ENCODE peak calls at places on chromosomes 12 and 14, in ten cellular contexts. One of them, this sample, is unnamed.

GRCh38 chr14:106308839-106309389 is 782.5 kb downstream of the TMEM121 start:
- DNase-seq in epithelial cell of esophagus: no peak
- DNase-seq in endodermal cell: peak
- DNase-seq in lung: peak
- DNase-seq in tibial artery: no peak
- DNase-seq in GM20000: peak
- DNase-seq in adrenal gland: no peak
- DNase-seq in astrocyte of the spinal cord: no peak
- DNase-seq in cardiac muscle cell: no peak
- DNase-seq in fibroblast of mammary gland: peak
- DNase-seq in this sample: no peak

GRCh38 chr14:55974046-55974582 is 144.1 kb upstream of the PELI2 start:
- DNase-seq in epithelial cell of esophagus: no peak
- DNase-seq in endodermal cell: no peak
- DNase-seq in lung: no peak
- DNase-seq in tibial artery: no peak
- DNase-seq in GM20000: no peak
- DNase-seq in adrenal gland: no peak
- DNase-seq in astrocyte of the spinal cord: no peak
- DNase-seq in cardiac muscle cell: peak
- DNase-seq in fibroblast of mammary gland: no peak
- DNase-seq in this sample: no peak

GRCh38 chr12:121005346-121005815 is 10.9 kb downstream of the C12orf43 start:
- DNase-seq in epithelial cell of esophagus: peak
- DNase-seq in endodermal cell: peak
- DNase-seq in lung: no peak
- DNase-seq in tibial artery: no peak
- DNase-seq in GM20000: peak
- DNase-seq in adrenal gland: peak
- DNase-seq in astrocyte of the spinal cord: peak
- DNase-seq in cardiac muscle cell: peak
- DNase-seq in fibroblast of mammary gland: peak
- DNase-seq in this sample: no peak

GRCh38 chr12:105995986-105996385 is 142.8 kb downstream of the NUAK1 start:
- DNase-seq in epithelial cell of esophagus: no peak
- DNase-seq in endodermal cell: no peak
- DNase-seq in lung: no peak
- DNase-seq in tibial artery: no peak
- DNase-seq in GM20000: no peak
- DNase-seq in adrenal gland: no peak
- DNase-seq in astrocyte of the spinal cord: peak
- DNase-seq in cardiac muscle cell: no peak
- DNase-seq in fibroblast of mammary gland: no peak
- DNase-seq in this sample: peak

GRCh38 chr12:9786726-9787339 is 26.1 kb upstream of the CD69 start:
- DNase-seq in epithelial cell of esophagus: no peak
- DNase-seq in endodermal cell: peak
- DNase-seq in lung: no peak
- DNase-seq in tibial artery: no peak
- DNase-seq in GM20000: no peak
- DNase-seq in adrenal gland: no peak
- DNase-seq in astrocyte of the spinal cord: peak
- DNase-seq in cardiac muscle cell: no peak
- DNase-seq in fibroblast of mammary gland: no peak
- DNase-seq in this sample: no peak

GRCh38 chr12:98745578-98746391 is 100.7 kb downstream of the APAF1 start:
- DNase-seq in epithelial cell of esophagus: peak
- DNase-seq in endodermal cell: peak
- DNase-seq in lung: no peak
- DNase-seq in tibial artery: no peak
- DNase-seq in GM20000: no peak
- DNase-seq in adrenal gland: peak
- DNase-seq in astrocyte of the spinal cord: no peak
- DNase-seq in cardiac muscle cell: peak
- DNase-seq in fibroblast of mammary gland: no peak
- DNase-seq in this sample: no peak

GRCh38 chr12:130805635-130806034 is 33.4 kb downstream of the STX2 start:
- DNase-seq in epithelial cell of esophagus: no peak
- DNase-seq in endodermal cell: no peak
- DNase-seq in lung: no peak
- DNase-seq in tibial artery: no peak
- DNase-seq in GM20000: no peak
- DNase-seq in adrenal gland: no peak
- DNase-seq in astrocyte of the spinal cord: no peak
- DNase-seq in cardiac muscle cell: no peak
- DNase-seq in fibroblast of mammary gland: no peak
- DNase-seq in this sample: no peak

GRCh38 chr14:70713096-70713875 is 71.6 kb downstream of the TTC9 start:
- DNase-seq in epithelial cell of esophagus: no peak
- DNase-seq in endodermal cell: no peak
- DNase-seq in lung: no peak
- DNase-seq in tibial artery: no peak
- DNase-seq in GM20000: no peak
- DNase-seq in adrenal gland: no peak
- DNase-seq in astrocyte of the spinal cord: no peak
- DNase-seq in cardiac muscle cell: peak
- DNase-seq in fibroblast of mammary gland: no peak
- DNase-seq in this sample: no peak

GRCh38 chr14:26370118-26370517 is 227.7 kb downstream of the NOVA1 start:
- DNase-seq in epithelial cell of esophagus: no peak
- DNase-seq in endodermal cell: no peak
- DNase-seq in lung: no peak
- DNase-seq in tibial artery: no peak
- DNase-seq in GM20000: no peak
- DNase-seq in adrenal gland: no peak
- DNase-seq in astrocyte of the spinal cord: peak
- DNase-seq in cardiac muscle cell: peak
- DNase-seq in fibroblast of mammary gland: peak
- DNase-seq in this sample: no peak

GRCh38 chr14:75487155-75487671 is 35.1 kb upstream of the BATF start:
- DNase-seq in epithelial cell of esophagus: peak
- DNase-seq in endodermal cell: no peak
- DNase-seq in lung: peak
- DNase-seq in tibial artery: no peak
- DNase-seq in GM20000: no peak
- DNase-seq in adrenal gland: no peak
- DNase-seq in astrocyte of the spinal cord: no peak
- DNase-seq in cardiac muscle cell: no peak
- DNase-seq in fibroblast of mammary gland: no peak
- DNase-seq in this sample: no peak

GRCh38 chr12:64323476-64324225 is 66.9 kb downstream of the C12orf56 start:
- DNase-seq in epithelial cell of esophagus: no peak
- DNase-seq in endodermal cell: peak
- DNase-seq in lung: no peak
- DNase-seq in tibial artery: no peak
- DNase-seq in GM20000: no peak
- DNase-seq in adrenal gland: no peak
- DNase-seq in astrocyte of the spinal cord: no peak
- DNase-seq in cardiac muscle cell: no peak
- DNase-seq in fibroblast of mammary gland: no peak
- DNase-seq in this sample: no peak

GRCh38 chr12:38417101-38417500 is 100.5 kb downstream of the ALG10B start:
- DNase-seq in epithelial cell of esophagus: peak
- DNase-seq in endodermal cell: no peak
- DNase-seq in lung: no peak
- DNase-seq in tibial artery: no peak
- DNase-seq in GM20000: no peak
- DNase-seq in adrenal gland: no peak
- DNase-seq in astrocyte of the spinal cord: no peak
- DNase-seq in cardiac muscle cell: no peak
- DNase-seq in fibroblast of mammary gland: no peak
- DNase-seq in this sample: no peak

GRCh38 chr12:64680235-64680634 is 69.9 kb downstream of the RASSF3 start:
- DNase-seq in epithelial cell of esophagus: peak
- DNase-seq in endodermal cell: peak
- DNase-seq in lung: peak
- DNase-seq in tibial artery: no peak
- DNase-seq in GM20000: no peak
- DNase-seq in adrenal gland: no peak
- DNase-seq in astrocyte of the spinal cord: no peak
- DNase-seq in cardiac muscle cell: no peak
- DNase-seq in fibroblast of mammary gland: no peak
- DNase-seq in this sample: no peak

GRCh38 chr14:60179296-60179924 is 14.2 kb upstream of the DHRS7 start:
- DNase-seq in epithelial cell of esophagus: peak
- DNase-seq in endodermal cell: no peak
- DNase-seq in lung: no peak
- DNase-seq in tibial artery: no peak
- DNase-seq in GM20000: no peak
- DNase-seq in adrenal gland: no peak
- DNase-seq in astrocyte of the spinal cord: no peak
- DNase-seq in cardiac muscle cell: no peak
- DNase-seq in fibroblast of mammary gland: peak
- DNase-seq in this sample: no peak

GRCh38 chr12:128791395-128792322 is 32.1 kb downstream of the SLC15A4 start:
- DNase-seq in epithelial cell of esophagus: peak
- DNase-seq in endodermal cell: peak
- DNase-seq in lung: no peak
- DNase-seq in tibial artery: no peak
- DNase-seq in GM20000: peak
- DNase-seq in adrenal gland: no peak
- DNase-seq in astrocyte of the spinal cord: no peak
- DNase-seq in cardiac muscle cell: no peak
- DNase-seq in fibroblast of mammary gland: peak
- DNase-seq in this sample: no peak

GRCh38 chr12:12992418-12993175 is 7.5 kb downstream of the HEBP1 start:
- DNase-seq in epithelial cell of esophagus: peak
- DNase-seq in endodermal cell: no peak
- DNase-seq in lung: peak
- DNase-seq in tibial artery: peak
- DNase-seq in GM20000: no peak
- DNase-seq in adrenal gland: peak
- DNase-seq in astrocyte of the spinal cord: peak
- DNase-seq in cardiac muscle cell: peak
- DNase-seq in fibroblast of mammary gland: peak
- DNase-seq in this sample: peak

GRCh38 chr12:51625370-51625769 is 34.3 kb downstream of the SCN8A start:
- DNase-seq in epithelial cell of esophagus: no peak
- DNase-seq in endodermal cell: no peak
- DNase-seq in lung: no peak
- DNase-seq in tibial artery: no peak
- DNase-seq in GM20000: no peak
- DNase-seq in adrenal gland: no peak
- DNase-seq in astrocyte of the spinal cord: no peak
- DNase-seq in cardiac muscle cell: no peak
- DNase-seq in fibroblast of mammary gland: no peak
- DNase-seq in this sample: no peak
- TF ChIP-seq CTCF in epithelial cell of esophagus: no peak
- TF ChIP-seq CTCF in endodermal cell: no peak
- TF ChIP-seq CTCF in lung: no peak
- TF ChIP-seq CTCF in tibial artery: no peak
- TF ChIP-seq CTCF in GM20000: no peak
- TF ChIP-seq CTCF in adrenal gland: no peak
- TF ChIP-seq CTCF in astrocyte of the spinal cord: no peak
- TF ChIP-seq CTCF in cardiac muscle cell: no peak
- TF ChIP-seq CTCF in fibroblast of mammary gland: no peak
- TF ChIP-seq CTCF in this sample: no peak

GRCh38 chr12:93198086-93198485 is 179.6 kb upstream of the NUDT4 start:
- DNase-seq in epithelial cell of esophagus: peak
- DNase-seq in endodermal cell: no peak
- DNase-seq in lung: no peak
- DNase-seq in tibial artery: no peak
- DNase-seq in GM20000: no peak
- DNase-seq in adrenal gland: peak
- DNase-seq in astrocyte of the spinal cord: peak
- DNase-seq in cardiac muscle cell: no peak
- DNase-seq in fibroblast of mammary gland: peak
- DNase-seq in this sample: no peak
- TF ChIP-seq CTCF in epithelial cell of esophagus: no peak
- TF ChIP-seq CTCF in endodermal cell: no peak
- TF ChIP-seq CTCF in lung: no peak
- TF ChIP-seq CTCF in tibial artery: no peak
- TF ChIP-seq CTCF in GM20000: no peak
- TF ChIP-seq CTCF in adrenal gland: no peak
- TF ChIP-seq CTCF in astrocyte of the spinal cord: no peak
- TF ChIP-seq CTCF in cardiac muscle cell: no peak
- TF ChIP-seq CTCF in fibroblast of mammary gland: no peak
- TF ChIP-seq CTCF in this sample: no peak

DNA sequence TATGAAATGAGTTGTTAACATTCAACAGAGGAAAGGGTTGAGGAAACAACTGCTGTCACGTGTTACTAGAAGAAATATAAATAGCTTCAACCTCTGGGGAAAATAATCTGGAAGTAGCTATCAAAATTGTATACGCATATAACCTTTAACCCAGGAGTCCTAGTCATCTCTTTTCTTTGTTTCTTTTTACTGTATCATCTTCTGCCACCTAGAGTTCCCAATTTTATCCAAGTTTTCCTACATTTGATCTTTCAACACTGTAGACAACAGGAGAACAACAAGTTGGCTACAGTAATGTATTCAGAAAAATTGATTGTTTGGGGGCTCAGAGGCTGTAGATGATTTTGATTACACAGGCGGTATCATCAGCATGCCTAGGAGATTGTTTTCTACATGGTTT is 453.7 kb downstream of the FSCB start:
- DNase-seq in epithelial cell of esophagus: no peak
- DNase-seq in endodermal cell: no peak
- DNase-seq in lung: no peak
- DNase-seq in tibial artery: no peak
- DNase-seq in GM20000: no peak
- DNase-seq in adrenal gland: no peak
- DNase-seq in astrocyte of the spinal cord: no peak
- DNase-seq in cardiac muscle cell: no peak
- DNase-seq in fibroblast of mammary gland: no peak
- DNase-seq in this sample: no peak
- TF ChIP-seq CTCF in epithelial cell of esophagus: no peak
- TF ChIP-seq CTCF in endodermal cell: no peak
- TF ChIP-seq CTCF in lung: no peak
- TF ChIP-seq CTCF in tibial artery: no peak
- TF ChIP-seq CTCF in GM20000: no peak
- TF ChIP-seq CTCF in adrenal gland: no peak
- TF ChIP-seq CTCF in astrocyte of the spinal cord: no peak
- TF ChIP-seq CTCF in cardiac muscle cell: no peak
- TF ChIP-seq CTCF in fibroblast of mammary gland: no peak
- TF ChIP-seq CTCF in this sample: no peak

DNA sequence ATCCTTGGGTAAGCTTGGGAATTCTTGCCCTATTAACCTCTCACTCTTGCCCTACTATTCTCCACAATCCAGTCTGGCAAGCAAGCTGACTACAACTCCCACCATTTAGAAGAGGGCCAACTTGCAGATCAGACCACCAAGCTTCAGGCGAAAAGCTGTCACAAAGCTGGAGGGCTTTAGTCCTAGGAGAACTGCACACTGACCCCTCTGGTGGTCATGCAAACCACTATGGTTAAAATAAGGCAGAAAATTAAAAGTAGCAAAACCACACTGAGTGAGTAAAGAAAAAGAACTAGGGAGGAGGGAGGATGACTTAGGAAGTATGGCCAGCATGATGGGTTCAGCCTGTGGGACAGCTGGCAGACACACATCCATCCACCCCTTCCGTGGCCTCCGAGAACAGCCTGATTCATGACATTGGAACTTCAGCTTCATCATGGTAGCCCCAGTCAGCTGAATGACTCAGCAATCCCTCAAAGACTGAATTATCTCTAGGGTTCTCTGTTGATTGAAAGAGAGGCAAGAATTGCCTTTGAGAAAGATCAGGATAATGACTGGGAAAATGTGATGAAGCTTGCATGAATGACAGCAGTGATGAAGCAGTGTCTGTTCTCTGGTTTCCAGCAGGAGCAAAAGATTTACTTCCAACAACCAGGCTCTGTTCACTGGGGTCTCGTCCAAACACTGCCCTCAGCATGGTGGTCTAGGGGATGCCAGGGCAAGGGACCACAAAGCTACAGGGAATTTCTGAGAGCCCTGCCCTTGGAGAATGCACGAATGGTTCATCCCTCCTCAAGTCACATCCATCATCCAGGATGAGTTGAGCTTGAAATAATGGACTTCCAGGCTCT is 24.4 kb downstream of the PITPNM2 start:
- DNase-seq in epithelial cell of esophagus: peak
- DNase-seq in endodermal cell: peak
- DNase-seq in lung: no peak
- DNase-seq in tibial artery: peak
- DNase-seq in GM20000: no peak
- DNase-seq in adrenal gland: peak
- DNase-seq in astrocyte of the spinal cord: peak
- DNase-seq in cardiac muscle cell: peak
- DNase-seq in fibroblast of mammary gland: peak
- DNase-seq in this sample: peak
- TF ChIP-seq CTCF in epithelial cell of esophagus: no peak
- TF ChIP-seq CTCF in endodermal cell: peak
- TF ChIP-seq CTCF in lung: no peak
- TF ChIP-seq CTCF in tibial artery: no peak
- TF ChIP-seq CTCF in GM20000: no peak
- TF ChIP-seq CTCF in adrenal gland: no peak
- TF ChIP-seq CTCF in astrocyte of the spinal cord: peak
- TF ChIP-seq CTCF in cardiac muscle cell: peak
- TF ChIP-seq CTCF in fibroblast of mammary gland: peak
- TF ChIP-seq CTCF in this sample: peak

This sample was measured in AG09319.